ENCODE peak calls at places on chromosomes 5 and 9, in nine cellular contexts. R, G, T, K, I, J, X, M and F are unnamed samples.

GRCh38 chr5:155402927-155403645 is 389.5 kb downstream of the KIF4B start:
- DNase-seq in R (no peak), G (no peak), T (no peak), K (no peak), I (no peak), J (no peak), X (no peak), M (no peak), F (no peak)

GRCh38 chr9:107000218-107000617 is 137.3 kb downstream of the ZNF462 start:
- DNase-seq in R (no peak), G (no peak), T (no peak), K (no peak), I (no peak), J (no peak), X (no peak), M (no peak), F (no peak)

GRCh38 chr5:39584921-39585320 is 160.1 kb upstream of the DAB2 start:
- DNase-seq in R (no peak), G (no peak), T (no peak), K (no peak), I (no peak), J (no peak), X (no peak), M (no peak), F (no peak)

GRCh38 chr5:105639068-105639467 is 2031.7 kb downstream of the EFNA5 start:
- DNase-seq in R (no peak), G (no peak), T (no peak), K (no peak), I (peak; percentile 0), J (no peak), X (no peak), M (no peak), F (peak; percentile 58)

GRCh38 chr9:133347515-133347984 is 381 bp downstream of the MED22 start:
- DNase-seq in R (no peak), G (peak; percentile 45), T (no peak), K (peak; percentile 74), I (no peak), J (peak; percentile 50), X (peak; percentile 88), M (no peak), F (no peak)

GRCh38 chr5:79666758-79667157 is 22.9 kb upstream of the CMYA5 start:
- DNase-seq in R (no peak), G (no peak), T (no peak), K (no peak), I (no peak), J (no peak), X (no peak), M (no peak), F (no peak)

GRCh38 chr9:99358668-99359067 is 136.6 kb downstream of the SEC61B start:
- DNase-seq in R (no peak), G (no peak), T (no peak), K (no peak), I (no peak), J (no peak), X (no peak), M (peak; percentile 82), F (no peak)

GRCh38 chr9:95552814-95553546 is 36.2 kb upstream of the PTCH1 start:
- DNase-seq in R (peak; percentile 36), G (no peak), T (no peak), K (no peak), I (no peak), J (no peak), X (peak; percentile 79), M (no peak), F (peak; percentile 75)

GRCh38 chr5:10801931-10802674 is 41.1 kb upstream of the DAP start:
- DNase-seq in R (no peak), G (peak; percentile 15), T (no peak), K (no peak), I (no peak), J (no peak), X (no peak), M (no peak), F (no peak)

GRCh38 chr5:39650234-39650816 is 225.5 kb upstream of the DAB2 start:
- DNase-seq in R (no peak), G (no peak), T (no peak), K (no peak), I (no peak), J (no peak), X (no peak), M (no peak), F (no peak)

GRCh38 chr9:129173296-129174101 is 4.6 kb downstream of the IER5L start:
- DNase-seq in R (no peak), G (no peak), T (no peak), K (no peak), I (no peak), J (no peak), X (no peak), M (no peak), F (no peak)

GRCh38 chr5:15694694-15695093 is 194.7 kb downstream of the FBXL7 start:
- DNase-seq in R (peak; percentile 62), G (no peak), T (no peak), K (no peak), I (no peak), J (no peak), X (no peak), M (no peak), F (no peak)

GRCh38 chr5:140996055-140996454 is 29.8 kb downstream of the PCDHAC2 start:
- DNase-seq in R (no peak), G (no peak), T (no peak), K (no peak), I (no peak), J (no peak), X (no peak), M (no peak), F (no peak)

GRCh38 chr9:135147473-135147805 is 60.0 kb downstream of the OLFM1 start:
- DNase-seq in R (no peak), G (no peak), T (no peak), K (no peak), I (no peak), J (no peak), X (no peak), M (no peak), F (no peak)

GRCh38 chr9:137315581-137316011 is 13.5 kb upstream of the NRARP start:
- DNase-seq in R (no peak), G (peak; percentile 14), T (no peak), K (peak; percentile 14), I (no peak), J (no peak), X (no peak), M (no peak), F (no peak)
- TF ChIP-seq POLR2A in R (no peak), G (no peak), T (no peak), K (no peak), I (no peak), J (no peak), X (no peak), M (no peak), F (no peak)

GRCh38 chr5:11894992-11895391 is 9.3 kb downstream of the CTNND2 start:
- DNase-seq in R (no peak), G (no peak), T (no peak), K (no peak), I (no peak), J (no peak), X (no peak), M (no peak), F (no peak)
- TF ChIP-seq POLR2A in R (no peak), G (no peak), T (no peak), K (no peak), I (no peak), J (no peak), X (no peak), M (no peak), F (no peak)

GRCh38 chr9:105694320-105694847 is at the start of gene TMEM38B:
- DNase-seq in R (peak; percentile 71), G (peak; percentile 59), T (peak; percentile 91), K (peak; percentile 97), I (peak; percentile 50), J (peak; percentile 88), X (peak; percentile 95), M (peak; percentile 78), F (peak; percentile 85)
- TF ChIP-seq POLR2A in R (peak; percentile 65), G (peak; percentile 63), T (peak; percentile 79), K (peak; percentile 76), I (peak; percentile 55), J (peak; percentile 13), X (peak; percentile 61), M (peak; percentile 97), F (no peak)

GRCh38 chr5:369151-369939 is 47.8 kb downstream of the AHRR start:
- DNase-seq in R (no peak), G (no peak), T (peak; percentile 78), K (no peak), I (no peak), J (peak; percentile 8), X (peak; percentile 71), M (no peak), F (peak; percentile 19)
- TF ChIP-seq POLR2A in R (no peak), G (no peak), T (no peak), K (no peak), I (no peak), J (no peak), X (no peak), M (no peak), F (no peak)